ENCODE peak calls at places on chromosome 2, in four cellular contexts. W is DND-41, U is psoas muscle, C is cardiac fibroblast. I is an unnamed sample.

GRCh38 chr2:136582631-136583205 is 182.6 kb upstream of the THSD7B start:
- DNase-seq in W (peak; percentile 61), U (no peak), C (no peak), I (peak; percentile 1)

GRCh38 chr2:145851730-145852129 is 1331.8 kb upstream of the ZEB2 start:
- DNase-seq in W (no peak), U (no peak), C (peak; percentile 27), I (no peak)

GRCh38 chr2:120470041-120470716 is 124.2 kb downstream of the INHBB start:
- DNase-seq in W (no peak), U (peak; percentile 94), C (peak; percentile 97), I (peak; percentile 95)

GRCh38 chr2:206115026-206115578 is 29.1 kb upstream of the INO80D start:
- DNase-seq in W (no peak), U (no peak), C (no peak), I (no peak)

GRCh38 chr2:150863691-150864090 is 376.2 kb upstream of the RND3 start:
- DNase-seq in W (no peak), U (no peak), C (no peak), I (no peak)

GRCh38 chr2:8567469-8568108 is 114.3 kb upstream of the ID2 start:
- DNase-seq in W (no peak), U (no peak), C (peak; percentile 24), I (no peak)

GRCh38 chr2:23480991-23481797 is 96.2 kb downstream of the KLHL29 start:
- DNase-seq in W (no peak), U (no peak), C (peak; percentile 70), I (peak; percentile 64)

GRCh38 chr2:109054865-109055264 is 65.8 kb upstream of the EDAR start:
- DNase-seq in W (no peak), U (no peak), C (no peak), I (no peak)

GRCh38 chr2:61520261-61520660 is 17.9 kb downstream of the XPO1 start:
- DNase-seq in W (no peak), U (no peak), C (no peak), I (no peak)

GRCh38 chr2:200127852-200128251 is 172.5 kb downstream of the MAIP1 start:
- DNase-seq in W (no peak), U (no peak), C (peak; percentile 26), I (peak; percentile 59)

GRCh38 chr2:147689510-147689909 is 155.3 kb upstream of the ACVR2A start:
- DNase-seq in W (no peak), U (no peak), C (no peak), I (no peak)

GRCh38 chr2:140108706-140109472 is 1328.7 kb upstream of the NXPH2 start:
- DNase-seq in W (no peak), U (no peak), C (no peak), I (no peak)

GRCh38 chr2:27518782-27519113 is 22.1 kb downstream of the GCKR start:
- DNase-seq in W (no peak), U (no peak), C (no peak), I (no peak)

GRCh38 chr2:25606892-25607291 is 66.5 kb downstream of the DTNB start:
- DNase-seq in W (no peak), U (no peak), C (peak; percentile 57), I (peak; percentile 54)

GRCh38 chr2:170922683-170923494 is 6.2 kb upstream of the GORASP2 start:
- DNase-seq in W (no peak), U (no peak), C (no peak), I (no peak)

GRCh38 chr2:57146951-57147350 is 899.7 kb upstream of the VRK2 start:
- DNase-seq in W (no peak), U (no peak), C (no peak), I (no peak)

GRCh38 chr2:201264472-201265173 is 4.3 kb downstream of the CASP8 start:
- DNase-seq in W (peak; percentile 40), U (no peak), C (no peak), I (peak; percentile 30)

GRCh38 chr2:199471443-199472057 is 13.8 kb upstream of the SATB2 start:
- DNase-seq in W (no peak), U (peak; percentile 82), C (peak; percentile 42), I (peak; percentile 49)

GRCh38 chr2:70936165-70936978 is 672 bp downstream of the ATP6V1B1 start:
- DNase-seq in W (no peak), U (no peak), C (no peak), I (no peak)

GRCh38 chr2:164447660-164448059 is 173.6 kb downstream of the GRB14 start:
- DNase-seq in W (no peak), U (no peak), C (no peak), I (no peak)

GRCh38 chr2:69183659-69184058 is 170.7 kb downstream of the ANTXR1 start:
- DNase-seq in W (no peak), U (no peak), C (no peak), I (no peak)

GRCh38 chr2:182767578-182767977 is 51.5 kb downstream of the DNAJC10 start:
- DNase-seq in W (no peak), U (no peak), C (peak; percentile 37), I (peak; percentile 30)

GRCh38 chr2:173354073-173354600 is 535 bp upstream of the CDCA7 start:
- DNase-seq in W (peak; percentile 85), U (no peak), C (no peak), I (peak; percentile 5)

GRCh38 chr2:12717191-12717987 is 653 bp downstream of the TRIB2 start:
- DNase-seq in W (peak; percentile 71), U (peak; percentile 73), C (peak; percentile 85), I (peak; percentile 72)

GRCh38 chr2:200860092-200860795 is 4.2 kb downstream of the CLK1 start:
- DNase-seq in W (no peak), U (no peak), C (peak; percentile 48), I (peak; percentile 82)

GRCh38 chr2:214126135-214126534 is 284.7 kb upstream of the VWC2L start:
- DNase-seq in W (no peak), U (no peak), C (peak; percentile 2), I (peak; percentile 71)

GRCh38 chr2:157810037-157810436 is 66.1 kb downstream of the ACVR1 start:
- DNase-seq in W (no peak), U (no peak), C (peak; percentile 36), I (peak; percentile 45)

GRCh38 chr2:171289938-171290480 is 129.3 kb upstream of the TLK1 start:
- DNase-seq in W (no peak), U (no peak), C (no peak), I (no peak)

GRCh38 chr2:179571141-179571713 is 290.2 kb downstream of the ZNF385B start:
- DNase-seq in W (no peak), U (no peak), C (no peak), I (peak; percentile 50)

GRCh38 chr2:162065767-162066166 is 8.2 kb downstream of the DPP4 start:
- DNase-seq in W (no peak), U (no peak), C (no peak), I (no peak)
- H3K4me3 ChIP-seq in W (no peak overlapping the region), U (no peak overlapping the region), C (no peak overlapping the region), I (no peak overlapping the region)

DNA sequence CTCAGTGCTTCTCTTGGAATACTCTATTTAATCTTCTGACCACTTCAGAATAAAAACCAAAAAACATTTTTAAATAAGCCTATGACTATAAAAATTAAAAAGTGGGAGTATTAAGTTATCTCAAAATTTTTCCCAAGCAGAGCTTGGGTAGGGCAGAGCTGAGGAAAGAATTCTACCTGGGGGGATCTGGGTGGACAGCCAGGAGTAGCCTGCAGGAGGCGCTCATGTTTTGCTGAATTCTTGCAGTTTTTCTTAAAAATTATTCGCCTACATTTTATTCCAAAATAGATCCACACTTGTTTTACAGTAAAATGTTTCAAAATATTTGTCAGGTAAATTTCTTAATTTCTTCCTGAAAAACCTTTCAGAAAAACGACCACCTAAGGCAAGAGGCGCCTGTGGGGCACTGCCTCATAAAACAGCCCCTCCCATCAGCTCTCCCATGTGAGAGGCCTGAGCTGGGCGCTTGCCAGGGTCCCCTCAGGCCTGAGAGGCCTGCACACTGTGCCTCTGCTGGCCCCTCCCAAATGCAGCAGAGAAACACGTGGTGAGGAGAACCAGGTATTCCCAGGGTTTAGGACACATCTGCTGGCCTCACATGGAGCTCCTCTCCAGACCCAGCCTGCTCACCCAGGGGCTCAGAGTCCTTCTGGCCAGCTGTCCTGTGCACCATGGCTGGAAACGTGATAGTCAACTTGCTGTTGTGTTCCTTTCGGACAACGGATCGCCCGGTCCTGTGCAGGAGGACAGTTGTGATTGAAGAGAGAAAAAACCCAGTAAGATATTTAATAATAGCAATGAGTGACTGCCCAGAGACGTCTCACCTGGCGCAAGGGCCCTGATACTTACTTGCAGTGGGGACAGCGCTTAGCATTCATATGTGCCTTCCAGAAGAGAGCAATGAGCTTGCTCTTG is 17.5 kb downstream of the POLR1A start:
- DNase-seq in W (no peak), U (no peak), C (no peak), I (no peak)
- TF ChIP-seq CTCF in W (peak; percentile 50), U (peak; percentile 23), C (peak; percentile 47), I (peak; percentile 49)

GRCh38 chr2:53784431-53784830 is 2.3 kb downstream of the ASB3 start:
- DNase-seq in W (no peak), U (no peak), C (no peak), I (no peak)

GRCh38 chr2:53787911-53788289 is 1.1 kb downstream of the ERLEC1 start:
- DNase-seq in W (no peak), U (no peak), C (no peak), I (no peak)

GRCh38 chr2:53785378-53785777 is 1.4 kb downstream of the ASB3 start:
- DNase-seq in W (no peak), U (no peak), C (no peak), I (peak; percentile 26)

GRCh38 chr2:53786371-53787254 is at the start of the genes ASB3 and ERLEC1:
- DNase-seq in W (peak; percentile 95), U (peak; percentile 95), C (peak; percentile 86), I (peak; percentile 80)

GRCh38 chr2:53787255-53787910 is 539 bp downstream of the ERLEC1 start:
- DNase-seq in W (no peak), U (no peak), C (no peak), I (peak; percentile 41)
- H3K4me3 ChIP-seq in W (peak overlapping the region; percentile 73), U (peak overlapping the region; percentile 78), C (peak overlapping the region; percentile 96), I (peak overlapping the region; percentile 92)

DNA sequence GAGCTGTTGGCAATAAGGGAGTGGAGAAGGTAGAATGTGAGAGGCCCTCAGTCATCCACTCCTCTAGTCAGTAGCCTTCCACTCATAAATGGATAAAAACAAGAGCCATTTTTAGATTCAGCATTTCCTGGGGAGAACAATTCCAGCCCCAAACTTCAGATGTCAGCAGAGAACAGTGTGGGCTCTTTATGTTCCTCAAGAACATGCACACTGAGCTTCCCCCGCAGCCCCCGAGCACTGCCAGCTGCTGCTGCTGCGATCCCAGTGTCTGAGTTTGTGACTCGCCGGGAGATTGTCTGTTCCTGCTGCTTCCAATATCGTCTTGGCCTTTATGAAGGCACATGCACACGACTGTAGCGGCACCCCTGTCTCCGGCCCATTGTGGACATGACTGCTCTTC is 143.7 kb upstream of the CTNNA2 start:
- DNase-seq in W (no peak), U (no peak), C (no peak), I (no peak)
- TF ChIP-seq CTCF in W (no peak), U (no peak), C (no peak), I (no peak)

GRCh38 chr2:204967199-204967995 is 422.1 kb downstream of the PARD3B start:
- DNase-seq in W (no peak), U (no peak), C (no peak), I (no peak)
- H3K4me3 ChIP-seq in W (no peak overlapping the region), U (no peak overlapping the region), C (no peak overlapping the region), I (no peak overlapping the region)

GRCh38 chr2:3462493-3463104 is 56.7 kb downstream of the ADI1 start:
- DNase-seq in W (no peak), U (peak; percentile 45), C (no peak), I (no peak)
- TF ChIP-seq CTCF in W (no peak), U (no peak), C (no peak), I (no peak)

GRCh38 chr2:36335597-36335996 is 20.0 kb upstream of the CRIM1 start:
- DNase-seq in W (no peak), U (no peak), C (no peak), I (no peak)
- H3K4me3 ChIP-seq in W (no peak overlapping the region), U (no peak overlapping the region), C (no peak overlapping the region), I (no peak overlapping the region)

I was measured in fibroblast of mammary gland.